ENCODE peak calls at places on chromosomes 6 and 20, in five cellular contexts. L is heart right ventricle, V is Calu3, N is glutamatergic neuron, R is dorsolateral prefrontal cortex. D is an unnamed sample.

GRCh38 chr20:58883243-58883691 is 30.8 kb downstream of the GNAS start:
- DNase-seq in V (no peak), L (no peak), N (no peak), R (no peak), D (no peak)

GRCh38 chr6:90918361-90918760 is 331.5 kb upstream of the MAP3K7 start:
- DNase-seq in N (no peak), V (no peak), R (no peak), L (no peak), D (no peak)

GRCh38 chr6:169959129-169960002 is 207.9 kb downstream of the ERMARD start:
- DNase-seq in N (no peak), R (peak; percentile 35), L (peak; percentile 14), V (no peak), D (no peak)

GRCh38 chr20:62787329-62787728 is 8.9 kb upstream of the MRGBP start:
- DNase-seq in V (no peak), L (no peak), R (no peak), N (no peak), D (no peak)

GRCh38 chr20:48709292-48709691 is 118.5 kb downstream of the PREX1 start:
- DNase-seq in N (no peak), L (no peak), R (no peak), V (no peak), D (no peak)

GRCh38 chr20:38818113-38819065 is 12.9 kb downstream of the PPP1R16B start:
- DNase-seq in R (no peak), L (no peak), V (no peak), N (no peak), D (no peak)

GRCh38 chr20:62735331-62735821 is 26.7 kb downstream of the NTSR1 start:
- DNase-seq in N (peak; percentile 11), R (no peak), V (no peak), L (no peak), D (no peak)

GRCh38 chr6:167420858-167421766 is 96.2 kb downstream of the TTLL2 start:
- DNase-seq in R (no peak), L (no peak), N (no peak), V (peak; percentile 40), D (no peak)

DNA sequence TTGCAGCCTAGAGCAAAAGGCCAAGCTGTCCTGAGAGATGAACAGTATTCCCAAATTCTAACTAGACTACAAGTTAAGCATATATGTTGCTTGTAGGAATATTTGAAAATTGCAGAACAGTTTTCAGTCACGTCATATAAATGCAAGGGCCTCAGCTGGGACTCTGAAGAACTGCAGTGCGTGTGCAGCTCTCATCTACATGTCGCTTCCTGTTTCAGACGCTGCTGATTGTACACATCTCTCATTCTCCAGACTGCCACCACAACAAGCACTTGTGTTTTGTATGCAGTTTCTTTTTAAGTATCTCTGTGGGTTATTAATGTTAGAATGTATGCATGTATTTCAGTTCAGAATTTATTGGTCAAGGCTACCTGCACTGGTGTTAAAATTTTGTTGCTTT is 119.7 kb downstream of the MAP3K4 start:
- DNase-seq in V (no peak), L (no peak), N (no peak), R (no peak), D (no peak)
- TF ChIP-seq CTCF in V (no peak), L (no peak), N (no peak), R (no peak), D (no peak)

DNA sequence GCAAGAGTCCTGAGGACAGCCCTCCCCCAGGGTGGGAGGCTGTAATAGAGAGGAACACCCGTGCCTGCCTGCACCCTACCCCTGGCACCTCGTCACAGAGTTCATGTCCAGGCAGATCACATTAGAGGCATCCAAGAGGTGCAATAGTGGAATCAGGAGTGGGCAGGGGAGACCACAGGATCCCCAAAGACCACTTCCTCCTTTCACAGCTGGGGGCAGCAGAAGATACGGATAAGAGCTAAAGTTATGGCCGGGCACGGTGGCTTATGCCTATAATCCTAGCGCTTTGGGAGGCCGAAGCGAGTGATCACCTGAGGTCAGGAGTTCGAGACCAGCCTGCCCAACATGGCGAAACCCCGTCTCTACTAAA is 1.5 kb upstream of the CAPN11 start:
- DNase-seq in V (no peak), N (no peak), R (no peak), L (no peak), D (no peak)
- TF ChIP-seq CTCF in V (no peak), N (no peak), R (no peak), L (no peak), D (no peak)

GRCh38 chr20:14543040-14543439 is 205.6 kb upstream of the FLRT3 start:
- DNase-seq in N (no peak), R (no peak), L (no peak), V (no peak), D (peak; percentile 14)
- TF ChIP-seq CTCF in N (no peak), R (no peak), L (no peak), V (no peak), D (no peak)

GRCh38 chr6:105604593-105604905 is 201.7 kb upstream of the PREP start:
- DNase-seq in N (no peak), L (no peak), R (no peak), V (no peak), D (no peak)

GRCh38 chr6:105600342-105601293 is 197.7 kb upstream of the PREP start:
- DNase-seq in V (no peak), L (no peak), N (no peak), R (no peak), D (peak; percentile 88)

GRCh38 chr6:105601541-105602174 is 198.8 kb upstream of the PREP start:
- DNase-seq in V (peak; percentile 12), L (peak; percentile 34), N (no peak), R (peak; percentile 66), D (peak; percentile 94)

GRCh38 chr6:105606871-105607421 is 204.1 kb upstream of the PREP start:
- DNase-seq in L (no peak), N (peak; percentile 18), V (no peak), R (no peak), D (no peak)

GRCh38 chr6:105603779-105604592 is 201.1 kb upstream of the PREP start:
- DNase-seq in N (no peak), R (no peak), V (no peak), L (no peak), D (no peak)
- TF ChIP-seq CTCF in N (no peak), R (no peak), V (no peak), L (no peak), D (no peak)

GRCh38 chr20:17684077-17684888 is 2.2 kb upstream of the RRBP1 start:
- DNase-seq in V (no peak), R (no peak), N (no peak), L (no peak), D (no peak)

GRCh38 chr20:17681741-17682102 is 320 bp downstream of the RRBP1 start:
- DNase-seq in R (no peak), V (no peak), N (no peak), L (no peak), D (no peak)

GRCh38 chr20:17683218-17684076 is 1.4 kb upstream of the RRBP1 start:
- DNase-seq in R (no peak), N (no peak), L (no peak), V (no peak), D (no peak)

GRCh38 chr20:17682103-17682888 is at the start of gene RRBP1:
- DNase-seq in N (peak; percentile 99), R (peak; percentile 99), L (peak; percentile 99), V (peak; percentile 86), D (peak; percentile 96)

GRCh38 chr20:17682889-17683198 is 802 bp upstream of the RRBP1 start:
- DNase-seq in N (no peak), V (no peak), R (no peak), L (no peak), D (no peak)
- TF ChIP-seq CTCF in N (peak; percentile 60), V (no peak), R (no peak), L (no peak), D (no peak)

D was measured in brain microvascular endothelial cell.